ENCODE peak calls at places on chromosomes 1 and 21, in seven cellular contexts. E, X, H, S, B, W and C are unnamed samples.

GRCh38 chr1:4684142-4684541 is 29.7 kb downstream of the AJAP1 start:
- DNase-seq in B (no peak), X (no peak), H (no peak), W (no peak), E (no peak), S (no peak), C (no peak)

GRCh38 chr1:94622757-94623156 is 81.2 kb upstream of the F3 start:
- DNase-seq in B (no peak), E (no peak), H (no peak), S (peak; percentile 79), X (peak; percentile 49), W (no peak), C (no peak)

GRCh38 chr1:78255378-78255777 is 209.6 kb downstream of the GIPC2 start:
- DNase-seq in W (no peak), S (no peak), X (peak; percentile 30), E (no peak), B (no peak), H (no peak), C (no peak)

GRCh38 chr1:13813398-13814012 is 113.5 kb downstream of the PRDM2 start:
- DNase-seq in H (no peak), B (peak; percentile 50), W (no peak), X (peak; percentile 48), S (peak; percentile 32), E (no peak), C (no peak)

GRCh38 chr1:79603862-79604261 is 597.3 kb upstream of the ADGRL4 start:
- DNase-seq in B (no peak), W (no peak), X (peak; percentile 88), H (no peak), E (no peak), S (peak; percentile 86), C (peak; percentile 43)

GRCh38 chr1:225882008-225882698 is at the start of gene TMEM63A:
- DNase-seq in W (peak; percentile 93), H (peak; percentile 94), B (peak; percentile 95), S (peak; percentile 88), E (peak; percentile 94), X (peak; percentile 93), C (no peak)

GRCh38 chr1:36286802-36287201 is 19.4 kb upstream of the SH3D21 start:
- DNase-seq in B (no peak), H (no peak), W (no peak), S (no peak), E (no peak), X (no peak), C (no peak)

GRCh38 chr1:234108921-234109320 is 204.4 kb downstream of the SLC35F3 start:
- DNase-seq in B (no peak), W (no peak), E (no peak), X (peak; percentile 1), H (no peak), S (no peak), C (no peak)

GRCh38 chr1:43329995-43330751 is 7.4 kb upstream of the MPL start:
- DNase-seq in S (peak; percentile 85), B (peak; percentile 85), H (peak; percentile 80), X (peak; percentile 90), W (peak; percentile 72), E (peak; percentile 42), C (peak; percentile 38)

GRCh38 chr1:201676061-201676644 is 137.2 kb downstream of the NAV1 start:
- DNase-seq in W (peak; percentile 40), B (no peak), E (peak; percentile 46), S (peak; percentile 31), X (peak; percentile 55), H (no peak), C (no peak)

GRCh38 chr1:152752225-152752624 is 5.6 kb upstream of the KPRP start:
- DNase-seq in E (no peak), S (peak; percentile 0), W (no peak), X (peak; percentile 72), B (no peak), H (no peak), C (peak; percentile 39)

GRCh38 chr1:108609483-108610066 is 49.7 kb downstream of the EEIG2 start:
- DNase-seq in S (no peak), E (peak; percentile 44), H (no peak), B (no peak), W (no peak), X (peak; percentile 51), C (no peak)

GRCh38 chr1:212261361-212261929 is 23.8 kb upstream of the PPP2R5A start:
- DNase-seq in H (no peak), X (no peak), E (no peak), W (no peak), S (no peak), B (no peak), C (no peak)
- TF ChIP-seq CTCF in H (no peak), X (no peak), E (no peak), W (no peak), S (no peak), B (no peak), C (no peak)

GRCh38 chr21:26965567-26966359 is 1.1 kb downstream of the ADAMTS5 start:
- DNase-seq in S (no peak), E (peak; percentile 83), B (peak; percentile 42), W (no peak), H (no peak), X (peak; percentile 80), C (no peak)
- H3K4me3 ChIP-seq in S (peak overlapping the region; percentile 60), E (peak overlapping the region; percentile 72), B (peak overlapping the region; percentile 63), W (peak overlapping the region; percentile 35), H (peak overlapping the region; percentile 69), X (peak overlapping the region; percentile 61), C (peak overlapping the region; percentile 51)

GRCh38 chr21:33984021-33984481 is 68.4 kb upstream of the ATP5PO start:
- DNase-seq in H (no peak), E (no peak), S (no peak), X (no peak), W (no peak), B (no peak), C (no peak)
- TF ChIP-seq CTCF in H (no peak), E (no peak), S (no peak), X (no peak), W (no peak), B (no peak), C (no peak)

DNA sequence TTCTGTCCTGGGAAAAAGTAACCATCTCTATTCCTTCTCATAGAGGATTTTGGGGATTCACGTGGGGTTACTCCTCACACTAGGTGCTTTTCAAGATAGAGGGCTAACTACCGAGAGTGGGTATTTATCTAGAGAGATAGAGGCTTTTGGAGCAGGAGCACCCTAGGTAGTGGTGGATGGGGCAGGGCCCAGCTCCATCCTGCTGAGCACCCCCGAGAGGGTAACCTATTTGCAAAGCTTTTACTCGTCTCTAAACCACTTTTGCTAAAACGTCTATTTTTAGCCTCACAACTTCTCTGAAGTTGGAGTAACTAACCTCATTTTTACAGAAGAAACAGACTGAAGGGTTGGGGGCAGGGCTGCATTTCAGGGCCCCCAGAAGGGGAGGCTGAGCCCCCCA is 12.3 kb upstream of the PIK3CD start:
- DNase-seq in E (no peak), B (no peak), S (no peak), X (no peak), W (no peak), H (no peak), C (no peak)
- H3K4me3 ChIP-seq in E (no peak overlapping the region), B (no peak overlapping the region), S (no peak overlapping the region), X (no peak overlapping the region), W (no peak overlapping the region), H (no peak overlapping the region), C (no peak overlapping the region)

GRCh38 chr1:48038273-48038767 is 41.1 kb upstream of the TRABD2B start:
- DNase-seq in H (no peak), S (no peak), X (no peak), B (no peak), E (no peak), W (no peak), C (no peak)
- TF ChIP-seq CTCF in H (no peak), S (no peak), X (no peak), B (no peak), E (no peak), W (no peak), C (no peak)

GRCh38 chr1:183807549-183808168 is 2.7 kb downstream of the RGL1 start:
- DNase-seq in X (peak; percentile 81), S (peak; percentile 26), E (no peak), H (peak; percentile 73), B (peak; percentile 42), W (peak; percentile 54), C (peak; percentile 52)

GRCh38 chr1:183806650-183807049 is 1.7 kb downstream of the RGL1 start:
- DNase-seq in W (no peak), S (no peak), H (no peak), E (no peak), B (no peak), X (peak; percentile 24), C (no peak)

GRCh38 chr1:183804382-183804781 is 538 bp upstream of the RGL1 start:
- DNase-seq in B (no peak), W (no peak), E (no peak), S (no peak), H (no peak), X (peak; percentile 41), C (no peak)

GRCh38 chr1:183804916-183805734 is at the start of gene RGL1:
- DNase-seq in S (peak; percentile 93), W (peak; percentile 82), B (peak; percentile 78), X (peak; percentile 90), H (peak; percentile 85), E (peak; percentile 73), C (no peak)

DNA sequence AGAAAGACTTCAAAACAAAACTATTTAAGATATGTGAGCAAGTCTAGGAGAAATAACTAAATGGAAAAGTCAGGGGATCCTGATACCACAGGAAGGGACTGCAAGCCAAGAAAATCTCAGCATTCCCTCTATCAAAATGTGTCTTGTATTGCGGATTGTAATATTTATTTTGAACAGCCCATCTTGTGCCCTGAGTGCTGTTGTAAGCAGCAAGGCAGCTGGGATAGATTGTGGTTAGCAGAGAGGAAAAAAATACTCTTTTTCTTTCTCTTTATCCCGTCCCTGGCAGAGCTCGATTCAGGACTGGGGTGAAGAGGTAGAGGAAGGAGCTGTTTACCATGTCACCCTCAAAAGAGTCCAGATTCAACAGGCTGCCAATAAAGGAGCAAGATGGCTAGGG is 1.2 kb downstream of the RGL1 start:
- DNase-seq in E (no peak), B (no peak), W (no peak), H (no peak), S (peak; percentile 47), X (peak; percentile 52), C (no peak)
- H3K4me3 ChIP-seq in E (peak overlapping the region; percentile 61), B (peak overlapping the region; percentile 80), W (peak overlapping the region; percentile 44), H (peak overlapping the region; percentile 24), S (peak overlapping the region; percentile 70), X (peak overlapping the region; percentile 55), C (peak overlapping the region; percentile 67)

GRCh38 chr1:22731924-22732522 is 21.4 kb downstream of the EPHB2 start:
- DNase-seq in S (peak; percentile 64), H (no peak), X (no peak), B (no peak), W (no peak), E (no peak), C (no peak)
- TF ChIP-seq CTCF in S (peak; percentile 74), H (no peak), X (peak; percentile 45), B (peak; percentile 20), W (no peak), E (no peak), C (peak; percentile 47)

DNA sequence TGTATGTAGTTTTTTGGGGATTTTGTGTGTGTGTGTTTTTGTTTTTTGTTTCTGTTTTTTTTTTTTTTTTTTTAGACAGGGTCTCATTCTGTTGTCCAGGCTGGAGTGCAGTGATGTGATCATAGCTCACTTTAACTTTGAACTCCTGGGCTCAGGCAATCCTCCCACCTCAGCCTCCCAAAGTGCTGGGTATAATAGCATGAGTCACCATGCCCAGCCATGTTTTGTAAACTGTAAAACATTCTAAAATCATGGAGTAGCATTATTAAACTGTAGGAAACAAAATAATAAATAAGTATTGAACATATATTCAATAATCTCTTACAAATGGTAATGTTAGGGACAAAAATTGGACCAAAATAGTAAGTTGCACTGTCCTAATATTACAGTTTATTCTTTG is 124.0 kb downstream of the FAF1 start:
- DNase-seq in X (no peak), B (no peak), S (no peak), W (no peak), E (no peak), H (no peak), C (no peak)
- H3K4me3 ChIP-seq in X (no peak overlapping the region), B (no peak overlapping the region), S (no peak overlapping the region), W (no peak overlapping the region), E (no peak overlapping the region), H (no peak overlapping the region), C (no peak overlapping the region)